ENCODE peak calls at places on chromosome X, in nine cellular contexts. C, N, B, H, L, K, G, U and M are unnamed samples.

GRCh38 chrX:69556094-69557011 is 52.2 kb downstream of the NALF2 start:
- DNase-seq in C (peak), N (peak), B (no peak), H (peak), L (no peak), K (no peak), G (no peak), U (peak), M (no peak)

GRCh38 chrX:139909716-139910115 is 23.1 kb downstream of the ATP11C start:
- DNase-seq in C (no peak), N (no peak), B (no peak), H (no peak), L (no peak), K (no peak), G (no peak), U (no peak), M (no peak)

GRCh38 chrX:17740137-17741122 is 3.1 kb downstream of the SCML1 start:
- DNase-seq in C (no peak), N (no peak), B (no peak), H (no peak), L (no peak), K (no peak), G (no peak), U (no peak), M (no peak)

GRCh38 chrX:113514906-113515305 is 674.3 kb upstream of the AMOT start:
- DNase-seq in C (peak), N (no peak), B (no peak), H (no peak), L (no peak), K (no peak), G (no peak), U (no peak), M (no peak)

GRCh38 chrX:148600131-148600530 is 99.7 kb downstream of the AFF2 start:
- DNase-seq in C (no peak), N (no peak), B (no peak), H (no peak), L (no peak), K (no peak), G (no peak), U (no peak), M (no peak)

GRCh38 chrX:14228611-14229010 is 198.9 kb upstream of the GEMIN8 start:
- DNase-seq in C (no peak), N (peak), B (no peak), H (no peak), L (no peak), K (no peak), G (no peak), U (no peak), M (no peak)

GRCh38 chrX:13102636-13103035 is 58.2 kb upstream of the FAM9C start:
- DNase-seq in C (no peak), N (no peak), B (no peak), H (no peak), L (peak), K (no peak), G (no peak), U (no peak), M (no peak)

GRCh38 chrX:49915352-49916222 is 6.8 kb upstream of the CLCN5 start:
- DNase-seq in C (peak), N (peak), B (peak), H (no peak), L (peak), K (peak), G (peak), U (no peak), M (peak)

GRCh38 chrX:144627947-144628346 is 619.4 kb upstream of the SPANXN1 start:
- DNase-seq in C (no peak), N (peak), B (no peak), H (no peak), L (no peak), K (no peak), G (no peak), U (no peak), M (no peak)

GRCh38 chrX:133633162-133633561 is 217.9 kb upstream of the GPC4 start:
- DNase-seq in C (no peak), N (peak), B (peak), H (no peak), L (peak), K (no peak), G (no peak), U (no peak), M (no peak)

GRCh38 chrX:97597954-97598353 is 714.2 kb downstream of the RPA4 start:
- DNase-seq in C (peak), N (no peak), B (no peak), H (no peak), L (no peak), K (no peak), G (no peak), U (peak), M (no peak)

GRCh38 chrX:142998447-142999208 is 27.1 kb upstream of the SPANXN4 start:
- DNase-seq in C (no peak), N (no peak), B (no peak), H (no peak), L (no peak), K (no peak), G (no peak), U (no peak), M (no peak)

GRCh38 chrX:21408324-21408723 is 34.1 kb downstream of the CNKSR2 start:
- DNase-seq in C (no peak), N (no peak), B (no peak), H (no peak), L (no peak), K (no peak), G (no peak), U (no peak), M (no peak)

GRCh38 chrX:17046478-17047097 is 100.1 kb downstream of the REPS2 start:
- DNase-seq in C (peak), N (peak), B (peak), H (peak), L (peak), K (peak), G (peak), U (peak), M (peak)

GRCh38 chrX:53630261-53630660 is 56.3 kb downstream of the HUWE1 start:
- DNase-seq in C (no peak), N (no peak), B (no peak), H (no peak), L (no peak), K (no peak), G (no peak), U (no peak), M (no peak)

GRCh38 chrX:22109442-22109841 is 77.3 kb downstream of the PHEX start:
- DNase-seq in C (no peak), N (peak), B (peak), H (no peak), L (no peak), K (no peak), G (no peak), U (no peak), M (no peak)

GRCh38 chrX:13888284-13888683 is 71.4 kb upstream of the GPM6B start:
- DNase-seq in C (no peak), N (no peak), B (no peak), H (no peak), L (no peak), K (no peak), G (no peak), U (no peak), M (no peak)

GRCh38 chrX:53441531-53442321 is 7.6 kb upstream of the HSD17B10 start:
- DNase-seq in C (peak), N (peak), B (peak), H (peak), L (peak), K (peak), G (peak), U (peak), M (peak)

GRCh38 chrX:18725316-18725943 is 18.0 kb downstream of the PPEF1 start:
- DNase-seq in C (no peak), N (no peak), B (no peak), H (no peak), L (no peak), K (no peak), G (no peak), U (no peak), M (no peak)

GRCh38 chrX:46628406-46629371 is 55.1 kb downstream of the CHST7 start:
- DNase-seq in C (no peak), N (no peak), B (no peak), H (peak), L (peak), K (no peak), G (no peak), U (no peak), M (no peak)

GRCh38 chrX:140190441-140191108 is 225.3 kb upstream of the CXorf66 start:
- DNase-seq in C (no peak), N (no peak), B (no peak), H (no peak), L (no peak), K (no peak), G (no peak), U (no peak), M (no peak)

GRCh38 chrX:20313889-20314288 is 47.2 kb upstream of the RPS6KA3 start:
- DNase-seq in C (no peak), N (no peak), B (no peak), H (no peak), L (no peak), K (no peak), G (no peak), U (no peak), M (no peak)

GRCh38 chrX:134239016-134239415 is 2.0 kb downstream of the CCDC160 start:
- DNase-seq in C (no peak), N (no peak), B (no peak), H (no peak), L (no peak), K (no peak), G (no peak), U (no peak), M (no peak)

GRCh38 chrX:57241967-57242366 is 44.5 kb upstream of the FAAH2 start:
- DNase-seq in C (no peak), N (no peak), B (no peak), H (no peak), L (no peak), K (no peak), G (no peak), U (no peak), M (no peak)

GRCh38 chrX:19747672-19748610 is 139.5 kb downstream of the SH3KBP1 start:
- DNase-seq in C (no peak), N (no peak), B (no peak), H (no peak), L (no peak), K (no peak), G (peak), U (no peak), M (peak)

GRCh38 chrX:92213781-92214180 is 434.6 kb downstream of the PCDH11X start:
- DNase-seq in C (no peak), N (peak), B (no peak), H (no peak), L (no peak), K (no peak), G (no peak), U (no peak), M (no peak)

DNA sequence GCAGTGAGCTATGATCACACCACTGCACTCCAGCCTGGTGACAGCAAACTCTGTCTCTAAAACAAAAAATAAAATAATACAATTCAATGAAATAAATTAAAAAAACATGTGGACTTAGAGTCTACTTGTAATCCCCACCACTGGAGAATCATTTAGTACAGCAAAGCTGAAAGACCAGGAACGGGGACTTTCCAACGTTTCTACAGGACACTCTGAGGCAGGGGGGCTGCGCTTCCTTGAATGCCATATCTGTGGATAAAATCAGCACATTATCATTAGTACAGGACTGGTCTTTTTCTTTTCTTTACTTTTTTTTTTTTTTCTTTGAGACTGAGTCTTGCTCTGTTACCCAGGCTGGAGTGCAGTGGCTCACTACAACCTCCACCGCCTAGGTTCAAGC is 124.8 kb downstream of the MXRA5 start:
- DNase-seq in C (no peak), N (no peak), B (no peak), H (no peak), L (no peak), K (no peak), G (no peak), U (no peak), M (no peak)
- H3K4me3 ChIP-seq in C (no peak), N (no peak), B (no peak), H (no peak), L (no peak), K (no peak), G (no peak), U (no peak), M (no peak)

DNA sequence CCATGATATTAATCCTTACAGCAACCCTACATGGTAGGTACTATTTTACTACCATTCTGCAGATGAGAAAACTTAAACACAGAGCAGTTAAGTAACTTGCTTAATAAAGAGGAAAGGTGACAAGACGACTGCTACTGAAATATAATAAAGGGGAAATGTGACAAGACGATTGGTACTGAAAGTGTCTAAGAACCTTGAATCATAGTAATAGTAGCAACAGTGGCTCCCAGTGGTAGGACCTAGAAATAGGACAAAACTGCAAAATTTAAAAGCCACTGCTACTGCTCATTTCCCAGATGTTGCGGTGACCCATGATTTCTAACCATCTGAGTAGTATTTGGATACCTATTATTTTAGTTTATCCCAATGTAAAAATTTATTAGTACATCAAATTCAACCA is 89.5 kb downstream of the TASL start:
- DNase-seq in C (peak), N (no peak), B (no peak), H (no peak), L (peak), K (no peak), G (no peak), U (no peak), M (no peak)
- H3K4me3 ChIP-seq in C (no peak), N (no peak), B (no peak), H (no peak), L (no peak), K (no peak), G (no peak), U (no peak), M (no peak)

DNA sequence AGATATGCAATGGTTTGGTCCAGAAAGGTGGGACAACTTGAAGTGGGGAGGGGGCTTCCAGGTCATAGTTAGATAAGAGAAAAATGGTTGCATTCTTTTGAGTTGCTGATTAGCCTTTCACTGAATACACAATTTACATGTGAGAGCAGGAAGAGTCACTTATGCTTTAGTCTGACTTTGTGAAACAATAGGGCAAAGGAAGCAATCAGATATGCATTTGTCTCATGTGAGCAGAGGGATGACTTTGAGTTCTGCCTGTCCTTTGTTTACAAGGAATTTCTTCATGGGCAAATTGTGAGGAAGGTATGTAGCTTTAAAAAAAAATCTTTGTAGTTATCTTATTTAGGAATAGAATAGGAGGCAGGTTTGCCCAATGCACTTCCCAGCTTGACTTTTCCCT is 12.9 kb downstream of the SMIM9 start:
- DNase-seq in C (no peak), N (no peak), B (no peak), H (no peak), L (no peak), K (no peak), G (no peak), U (no peak), M (no peak)
- H3K4me3 ChIP-seq in C (no peak), N (no peak), B (no peak), H (no peak), L (no peak), K (no peak), G (no peak), U (no peak), M (no peak)

DNA sequence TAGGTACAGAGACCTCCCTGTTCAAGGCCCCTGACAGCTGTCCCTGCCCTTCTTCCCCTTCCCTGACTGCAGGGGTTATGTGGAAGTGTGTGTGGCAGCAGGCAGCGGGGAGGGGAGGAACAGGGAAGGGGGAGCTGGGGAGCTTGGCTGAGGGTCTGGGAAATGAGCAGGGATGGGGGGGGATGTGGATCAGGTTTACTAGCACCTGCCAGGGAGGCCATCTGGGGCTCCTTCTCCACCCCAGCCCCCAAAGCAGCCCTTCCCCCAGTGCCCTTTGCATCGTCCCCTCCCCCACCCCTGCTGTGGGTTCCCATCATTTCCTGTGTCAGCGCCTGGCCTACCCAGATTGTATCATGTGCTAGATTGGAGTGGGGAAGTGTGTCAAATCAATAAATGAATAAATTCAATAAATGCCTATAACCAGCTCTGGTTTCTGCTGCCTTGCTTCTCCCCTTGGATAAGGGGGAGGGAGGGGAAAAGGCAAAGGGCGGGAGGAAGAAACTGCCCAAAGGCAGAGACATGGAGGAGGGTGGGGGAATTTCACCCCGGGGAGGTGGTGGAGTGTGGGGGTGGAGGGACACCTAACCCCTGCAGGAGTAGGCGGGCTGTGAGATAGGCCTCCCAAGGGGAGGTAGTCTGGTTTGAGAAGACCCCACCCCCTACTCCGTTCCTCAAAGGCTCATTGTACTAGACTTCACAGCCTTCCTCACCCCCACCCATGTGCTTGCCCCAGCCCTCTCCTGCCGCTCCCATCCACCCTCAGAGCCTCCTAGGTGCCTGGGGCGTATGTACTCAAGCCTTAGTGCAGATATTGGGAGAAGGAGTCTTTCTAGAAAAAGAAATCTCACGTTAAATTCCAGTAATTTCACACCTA is 3.2 kb downstream of the CXorf65 start:
- DNase-seq in C (peak), N (no peak), B (no peak), H (no peak), L (no peak), K (peak), G (peak), U (no peak), M (no peak)
- H3K4me3 ChIP-seq in C (no peak), N (no peak), B (no peak), H (no peak), L (no peak), K (no peak), G (peak), U (no peak), M (peak)

DNA sequence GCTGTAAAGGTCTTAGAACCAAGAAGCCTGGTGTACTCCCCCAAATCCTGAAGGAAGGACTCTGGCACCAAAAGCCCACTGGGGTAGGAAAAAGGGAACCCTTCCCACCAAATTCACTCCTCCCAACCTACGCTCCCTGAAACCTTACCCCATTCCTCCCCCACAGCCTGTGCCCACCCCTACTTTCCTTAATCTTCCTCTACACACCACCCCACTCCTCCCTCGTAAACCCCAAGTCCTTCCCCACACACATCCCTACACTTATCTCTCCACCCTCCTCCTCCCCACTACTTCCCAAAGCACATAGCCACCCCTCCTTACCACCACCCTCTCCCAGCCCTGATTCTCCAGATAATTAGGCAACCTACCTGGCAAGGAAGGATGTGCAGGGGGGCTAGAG is 1.7 kb downstream of the ZMYM3 start:
- DNase-seq in C (no peak), N (no peak), B (peak), H (no peak), L (no peak), K (no peak), G (no peak), U (no peak), M (no peak)
- H3K4me3 ChIP-seq in C (peak), N (no peak), B (no peak), H (no peak), L (no peak), K (no peak), G (no peak), U (no peak), M (no peak)

GRCh38 chrX:132022115-132022862 is 813 bp upstream of the STK26 start:
- DNase-seq in C (peak), N (peak), B (peak), H (no peak), L (peak), K (peak), G (peak), U (no peak), M (no peak)

GRCh38 chrX:132017431-132018185 is 5.5 kb upstream of the STK26 start:
- DNase-seq in C (no peak), N (no peak), B (no peak), H (no peak), L (no peak), K (no peak), G (no peak), U (no peak), M (no peak)

GRCh38 chrX:132022863-132023116 is 312 bp upstream of the STK26 start:
- DNase-seq in C (no peak), N (no peak), B (no peak), H (no peak), L (no peak), K (no peak), G (no peak), U (no peak), M (no peak)

GRCh38 chrX:132015875-132016274 is 7.2 kb upstream of the STK26 start:
- DNase-seq in C (no peak), N (no peak), B (no peak), H (no peak), L (no peak), K (no peak), G (no peak), U (no peak), M (no peak)

GRCh38 chrX:132016628-132017430 is 6.3 kb upstream of the STK26 start:
- DNase-seq in C (no peak), N (no peak), B (no peak), H (no peak), L (no peak), K (no peak), G (no peak), U (no peak), M (no peak)
- H3K4me3 ChIP-seq in C (no peak), N (no peak), B (no peak), H (no peak), L (no peak), K (no peak), G (no peak), U (no peak), M (no peak)

DNA sequence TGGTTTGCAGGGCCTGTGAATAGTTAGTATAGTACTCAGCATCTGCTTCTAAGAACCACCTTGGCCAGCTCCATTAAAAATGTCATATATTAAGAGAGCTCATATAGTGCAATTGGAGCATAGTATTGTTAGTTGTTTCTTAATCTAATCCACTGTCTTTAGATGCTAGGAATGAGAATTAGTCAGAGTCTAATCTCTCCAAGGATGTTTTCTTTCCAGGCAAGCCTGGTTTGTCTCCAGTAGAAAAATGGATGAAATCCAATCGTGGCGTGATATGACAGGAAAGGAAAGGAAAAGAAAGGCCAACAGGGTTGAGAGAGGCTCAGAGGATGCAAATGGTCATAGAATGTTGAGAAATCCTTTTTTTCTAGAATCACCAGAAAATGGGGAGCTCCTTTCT is 15.0 kb upstream of the TMEM164 start:
- DNase-seq in C (no peak), N (no peak), B (no peak), H (no peak), L (no peak), K (no peak), G (no peak), U (no peak), M (no peak)
- H3K4me3 ChIP-seq in C (no peak), N (no peak), B (no peak), H (no peak), L (no peak), K (no peak), G (no peak), U (no peak), M (no peak)